ENCODE peak calls at places on chromosomes 16 and 17, in ten cellular contexts. One of them, this sample, is unnamed.

GRCh38 chr16:47881574-47881973 is 274.2 kb downstream of the ABCC12 start:
- DNase-seq in fibroblast of pulmonary artery: no peak
- DNase-seq in uterus: no peak
- DNase-seq in IMR-90: no peak
- DNase-seq in prostate gland: no peak
- DNase-seq in CD4-positive, alpha-beta memory T cell: no peak
- DNase-seq in AG04449: no peak
- DNase-seq in CD8-positive, alpha-beta T cell: no peak
- DNase-seq in GM23338: no peak
- DNase-seq in PC-3: no peak
- DNase-seq in this sample: no peak

GRCh38 chr16:35734728-35735402 is 2275.5 kb downstream of the TP53TG3F start:
- DNase-seq in fibroblast of pulmonary artery: no peak
- DNase-seq in uterus: no peak
- DNase-seq in IMR-90: no peak
- DNase-seq in prostate gland: no peak
- DNase-seq in CD4-positive, alpha-beta memory T cell: no peak
- DNase-seq in AG04449: no peak
- DNase-seq in CD8-positive, alpha-beta T cell: no peak
- DNase-seq in GM23338: no peak
- DNase-seq in PC-3: no peak
- DNase-seq in this sample: no peak

GRCh38 chr16:88060524-88061219 is 109.4 kb downstream of the BANP start:
- DNase-seq in fibroblast of pulmonary artery: no peak
- DNase-seq in uterus: no peak
- DNase-seq in IMR-90: no peak
- DNase-seq in prostate gland: no peak
- DNase-seq in CD4-positive, alpha-beta memory T cell: no peak
- DNase-seq in AG04449: no peak
- DNase-seq in CD8-positive, alpha-beta T cell: no peak
- DNase-seq in GM23338: peak
- DNase-seq in PC-3: no peak
- DNase-seq in this sample: no peak

GRCh38 chr17:334974-335481 is 17.6 kb downstream of the RPH3AL start:
- DNase-seq in fibroblast of pulmonary artery: no peak
- DNase-seq in uterus: no peak
- DNase-seq in IMR-90: no peak
- DNase-seq in prostate gland: no peak
- DNase-seq in CD4-positive, alpha-beta memory T cell: no peak
- DNase-seq in AG04449: no peak
- DNase-seq in CD8-positive, alpha-beta T cell: no peak
- DNase-seq in GM23338: no peak
- DNase-seq in PC-3: no peak
- DNase-seq in this sample: no peak

GRCh38 chr16:22692034-22692433 is 121.9 kb upstream of the HS3ST2 start:
- DNase-seq in fibroblast of pulmonary artery: no peak
- DNase-seq in uterus: no peak
- DNase-seq in IMR-90: no peak
- DNase-seq in prostate gland: no peak
- DNase-seq in CD4-positive, alpha-beta memory T cell: no peak
- DNase-seq in AG04449: no peak
- DNase-seq in CD8-positive, alpha-beta T cell: no peak
- DNase-seq in GM23338: no peak
- DNase-seq in PC-3: no peak
- DNase-seq in this sample: no peak

GRCh38 chr17:48555616-48556533 is 11.0 kb upstream of the HOXB2 start:
- DNase-seq in fibroblast of pulmonary artery: no peak
- DNase-seq in uterus: no peak
- DNase-seq in IMR-90: peak
- DNase-seq in prostate gland: peak
- DNase-seq in CD4-positive, alpha-beta memory T cell: no peak
- DNase-seq in AG04449: no peak
- DNase-seq in CD8-positive, alpha-beta T cell: no peak
- DNase-seq in GM23338: no peak
- DNase-seq in PC-3: peak
- DNase-seq in this sample: no peak

GRCh38 chr17:72931635-72932034 is 160.9 kb downstream of the SLC39A11 start:
- DNase-seq in fibroblast of pulmonary artery: no peak
- DNase-seq in uterus: no peak
- DNase-seq in IMR-90: no peak
- DNase-seq in prostate gland: no peak
- DNase-seq in CD4-positive, alpha-beta memory T cell: no peak
- DNase-seq in AG04449: no peak
- DNase-seq in CD8-positive, alpha-beta T cell: no peak
- DNase-seq in GM23338: no peak
- DNase-seq in PC-3: no peak
- DNase-seq in this sample: no peak

GRCh38 chr16:87854053-87854906 is 15.0 kb downstream of the SLC7A5 start:
- DNase-seq in fibroblast of pulmonary artery: no peak
- DNase-seq in uterus: no peak
- DNase-seq in IMR-90: no peak
- DNase-seq in prostate gland: no peak
- DNase-seq in CD4-positive, alpha-beta memory T cell: no peak
- DNase-seq in AG04449: no peak
- DNase-seq in CD8-positive, alpha-beta T cell: no peak
- DNase-seq in GM23338: no peak
- DNase-seq in PC-3: peak
- DNase-seq in this sample: no peak

GRCh38 chr17:35944151-35944550 is 638 bp upstream of the LYZL6 start:
- DNase-seq in fibroblast of pulmonary artery: no peak
- DNase-seq in uterus: no peak
- DNase-seq in IMR-90: no peak
- DNase-seq in prostate gland: no peak
- DNase-seq in CD4-positive, alpha-beta memory T cell: no peak
- DNase-seq in AG04449: no peak
- DNase-seq in CD8-positive, alpha-beta T cell: no peak
- DNase-seq in GM23338: no peak
- DNase-seq in PC-3: no peak
- DNase-seq in this sample: no peak

GRCh38 chr17:67260051-67260987 is 15.3 kb upstream of the HELZ start:
- DNase-seq in fibroblast of pulmonary artery: peak
- DNase-seq in uterus: peak
- DNase-seq in IMR-90: peak
- DNase-seq in prostate gland: peak
- DNase-seq in CD4-positive, alpha-beta memory T cell: no peak
- DNase-seq in AG04449: peak
- DNase-seq in CD8-positive, alpha-beta T cell: no peak
- DNase-seq in GM23338: no peak
- DNase-seq in PC-3: peak
- DNase-seq in this sample: peak
- H3K4me3 ChIP-seq in fibroblast of pulmonary artery: no peak
- H3K4me3 ChIP-seq in uterus: no peak
- H3K4me3 ChIP-seq in IMR-90: no peak
- H3K4me3 ChIP-seq in prostate gland: no peak
- H3K4me3 ChIP-seq in CD4-positive, alpha-beta memory T cell: no peak
- H3K4me3 ChIP-seq in AG04449: no peak
- H3K4me3 ChIP-seq in CD8-positive, alpha-beta T cell: no peak
- H3K4me3 ChIP-seq in GM23338: no peak
- H3K4me3 ChIP-seq in PC-3: no peak
- H3K4me3 ChIP-seq in this sample: no peak

GRCh38 chr17:50211249-50212120 is 10.1 kb upstream of the COL1A1 start:
- DNase-seq in fibroblast of pulmonary artery: peak
- DNase-seq in uterus: peak
- DNase-seq in IMR-90: no peak
- DNase-seq in prostate gland: no peak
- DNase-seq in CD4-positive, alpha-beta memory T cell: no peak
- DNase-seq in AG04449: no peak
- DNase-seq in CD8-positive, alpha-beta T cell: no peak
- DNase-seq in GM23338: no peak
- DNase-seq in PC-3: no peak
- DNase-seq in this sample: peak

GRCh38 chr17:50209472-50210248 is 8.2 kb upstream of the COL1A1 start:
- DNase-seq in fibroblast of pulmonary artery: peak
- DNase-seq in uterus: peak
- DNase-seq in IMR-90: peak
- DNase-seq in prostate gland: no peak
- DNase-seq in CD4-positive, alpha-beta memory T cell: no peak
- DNase-seq in AG04449: peak
- DNase-seq in CD8-positive, alpha-beta T cell: no peak
- DNase-seq in GM23338: peak
- DNase-seq in PC-3: no peak
- DNase-seq in this sample: peak

GRCh38 chr17:50212121-50212843 is 10.9 kb upstream of the COL1A1 start:
- DNase-seq in fibroblast of pulmonary artery: peak
- DNase-seq in uterus: peak
- DNase-seq in IMR-90: peak
- DNase-seq in prostate gland: no peak
- DNase-seq in CD4-positive, alpha-beta memory T cell: no peak
- DNase-seq in AG04449: no peak
- DNase-seq in CD8-positive, alpha-beta T cell: no peak
- DNase-seq in GM23338: no peak
- DNase-seq in PC-3: no peak
- DNase-seq in this sample: peak

GRCh38 chr17:50209133-50209471 is 7.7 kb upstream of the COL1A1 start:
- DNase-seq in fibroblast of pulmonary artery: no peak
- DNase-seq in uterus: no peak
- DNase-seq in IMR-90: no peak
- DNase-seq in prostate gland: no peak
- DNase-seq in CD4-positive, alpha-beta memory T cell: no peak
- DNase-seq in AG04449: no peak
- DNase-seq in CD8-positive, alpha-beta T cell: no peak
- DNase-seq in GM23338: no peak
- DNase-seq in PC-3: no peak
- DNase-seq in this sample: no peak

DNA sequence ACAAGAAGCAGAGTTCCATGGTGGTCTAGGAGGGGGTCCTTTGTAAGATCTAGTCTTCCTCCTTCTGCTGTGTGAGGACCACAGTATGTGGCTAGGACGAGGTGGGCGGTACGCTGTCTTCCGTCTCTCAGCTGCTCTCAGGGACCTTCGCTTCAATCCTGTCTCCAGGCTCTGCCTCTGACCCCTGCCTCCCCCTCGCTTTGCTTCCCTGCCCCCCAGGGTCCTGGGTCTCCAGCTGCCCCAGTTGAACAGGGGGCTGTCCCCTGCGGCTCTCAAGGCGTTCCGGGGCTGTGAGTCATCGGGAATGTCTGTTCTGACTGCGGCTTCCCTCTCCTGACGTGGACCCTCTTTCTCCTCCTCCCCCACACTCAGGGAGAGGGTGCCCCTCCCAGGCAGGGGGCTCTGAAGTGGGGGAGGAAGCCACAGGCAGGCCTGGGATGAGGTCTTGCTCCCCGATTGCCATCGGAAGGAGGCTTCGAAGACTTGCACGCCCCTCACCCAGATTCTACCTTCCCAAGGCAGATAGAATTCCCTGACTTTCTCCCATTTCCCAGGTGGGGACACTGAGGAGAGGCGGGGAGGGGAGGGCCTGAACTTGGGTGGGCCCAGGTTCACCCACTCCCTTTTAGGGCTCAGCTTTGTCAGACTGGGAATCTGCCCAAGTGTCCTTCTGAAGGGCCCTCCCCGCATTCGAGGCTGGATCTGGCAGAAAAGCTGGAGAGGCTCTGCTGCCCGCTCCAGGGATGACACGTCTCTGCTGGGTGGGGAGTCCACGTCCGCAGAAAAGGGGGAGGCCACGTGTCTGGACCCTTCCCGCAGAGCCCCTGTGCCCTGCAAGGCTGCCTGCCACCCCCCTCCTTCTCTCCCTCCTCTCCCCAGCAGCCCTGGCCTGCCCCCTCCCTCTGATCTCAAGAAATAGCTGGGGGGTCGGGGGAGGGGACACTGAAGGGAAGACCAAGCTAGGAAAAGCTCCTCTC is 9.1 kb upstream of the COL1A1 start:
- DNase-seq in fibroblast of pulmonary artery: peak
- DNase-seq in uterus: peak
- DNase-seq in IMR-90: peak
- DNase-seq in prostate gland: no peak
- DNase-seq in CD4-positive, alpha-beta memory T cell: no peak
- DNase-seq in AG04449: peak
- DNase-seq in CD8-positive, alpha-beta T cell: no peak
- DNase-seq in GM23338: peak
- DNase-seq in PC-3: peak
- DNase-seq in this sample: peak
- H3K4me3 ChIP-seq in fibroblast of pulmonary artery: peak
- H3K4me3 ChIP-seq in uterus: no peak
- H3K4me3 ChIP-seq in IMR-90: peak
- H3K4me3 ChIP-seq in prostate gland: no peak
- H3K4me3 ChIP-seq in CD4-positive, alpha-beta memory T cell: no peak
- H3K4me3 ChIP-seq in AG04449: peak
- H3K4me3 ChIP-seq in CD8-positive, alpha-beta T cell: no peak
- H3K4me3 ChIP-seq in GM23338: peak
- H3K4me3 ChIP-seq in PC-3: peak
- H3K4me3 ChIP-seq in this sample: peak

DNA sequence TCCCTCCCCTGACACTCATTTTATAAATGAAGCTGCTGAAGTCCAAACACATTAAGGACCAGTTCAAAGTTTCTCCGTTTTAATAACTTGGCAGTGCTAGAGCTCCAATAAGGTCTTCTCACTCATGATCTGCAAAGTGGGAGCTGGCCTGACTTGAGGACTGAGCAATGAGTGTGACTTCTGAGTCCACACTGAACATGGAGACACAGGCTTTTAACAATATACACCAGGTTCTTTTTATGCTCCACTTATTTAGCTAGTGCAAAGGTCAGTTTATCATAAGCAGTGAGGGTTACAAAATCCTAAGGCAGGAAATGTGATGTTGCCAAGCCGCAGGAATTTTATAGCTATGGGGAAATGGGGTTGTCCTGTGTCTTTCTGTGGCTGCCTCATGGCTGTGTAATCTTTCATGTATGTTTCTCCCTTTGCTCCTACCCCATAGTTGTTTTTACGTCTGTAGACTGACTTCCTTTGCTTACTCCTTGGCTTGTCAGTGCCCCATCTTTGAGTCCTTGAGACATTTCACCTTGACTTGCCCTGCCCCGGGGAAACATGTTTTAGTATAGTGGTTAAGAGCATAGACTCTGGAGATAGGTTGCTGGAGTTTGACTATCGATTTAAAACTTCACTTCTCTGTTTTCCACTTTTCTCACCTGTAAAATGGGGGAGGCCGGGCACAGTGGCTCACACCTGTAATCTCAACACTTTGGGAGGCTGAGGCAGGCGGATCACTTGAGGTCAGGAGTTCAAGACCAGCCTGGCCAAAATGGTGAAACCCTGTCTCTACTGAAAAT is 12.2 kb upstream of the MMD start:
- DNase-seq in fibroblast of pulmonary artery: peak
- DNase-seq in uterus: no peak
- DNase-seq in IMR-90: peak
- DNase-seq in prostate gland: peak
- DNase-seq in CD4-positive, alpha-beta memory T cell: no peak
- DNase-seq in AG04449: peak
- DNase-seq in CD8-positive, alpha-beta T cell: no peak
- DNase-seq in GM23338: no peak
- DNase-seq in PC-3: peak
- DNase-seq in this sample: peak
- H3K4me3 ChIP-seq in fibroblast of pulmonary artery: no peak
- H3K4me3 ChIP-seq in uterus: no peak
- H3K4me3 ChIP-seq in IMR-90: no peak
- H3K4me3 ChIP-seq in prostate gland: no peak
- H3K4me3 ChIP-seq in CD4-positive, alpha-beta memory T cell: no peak
- H3K4me3 ChIP-seq in AG04449: no peak
- H3K4me3 ChIP-seq in CD8-positive, alpha-beta T cell: no peak
- H3K4me3 ChIP-seq in GM23338: no peak
- H3K4me3 ChIP-seq in PC-3: peak
- H3K4me3 ChIP-seq in this sample: no peak

GRCh38 chr17:19386974-19387920 is at the start of gene MFAP4:
- DNase-seq in fibroblast of pulmonary artery: peak
- DNase-seq in uterus: peak
- DNase-seq in IMR-90: peak
- DNase-seq in prostate gland: no peak
- DNase-seq in CD4-positive, alpha-beta memory T cell: no peak
- DNase-seq in AG04449: peak
- DNase-seq in CD8-positive, alpha-beta T cell: no peak
- DNase-seq in GM23338: peak
- DNase-seq in PC-3: no peak
- DNase-seq in this sample: peak
- H3K4me3 ChIP-seq in fibroblast of pulmonary artery: peak
- H3K4me3 ChIP-seq in uterus: peak
- H3K4me3 ChIP-seq in IMR-90: peak
- H3K4me3 ChIP-seq in prostate gland: no peak
- H3K4me3 ChIP-seq in CD4-positive, alpha-beta memory T cell: no peak
- H3K4me3 ChIP-seq in AG04449: peak
- H3K4me3 ChIP-seq in CD8-positive, alpha-beta T cell: no peak
- H3K4me3 ChIP-seq in GM23338: peak
- H3K4me3 ChIP-seq in PC-3: no peak
- H3K4me3 ChIP-seq in this sample: peak